ENCODE peak calls at places on chromosomes 2 and 18, in five cellular contexts. C, F, E, J and T are unnamed samples. For H3K4me1 and H3K9me3, the result is how much of the 10 kb centered on the place peaks cover.

GRCh38 chr18:63336366-63337099 is 17.0 kb upstream of the BCL2 start:
- DNase-seq in J (no peak), F (peak), C (no peak), E (no peak), T (peak)

GRCh38 chr2:52269696-52270485 is 1238.0 kb upstream of the NRXN1 start:
- DNase-seq in C (no peak), F (peak), E (no peak), J (no peak), T (peak)

GRCh38 chr2:86703704-86704370 is 16.3 kb upstream of the RMND5A start:
- DNase-seq in E (no peak), F (peak), J (no peak), C (no peak), T (peak)

GRCh38 chr18:45728341-45729010 is 4.5 kb downstream of the SLC14A1 start:
- DNase-seq in C (no peak), E (no peak), F (peak), J (no peak), T (peak)

GRCh38 chr2:9752441-9753275 is 90.6 kb upstream of the TAF1B start:
- DNase-seq in J (peak), E (no peak), F (peak), C (no peak), T (peak)

GRCh38 chr2:173793649-173794565 is 171.3 kb downstream of the SP3 start:
- DNase-seq in F (no peak), C (no peak), E (no peak), J (no peak), T (no peak)

GRCh38 chr18:76376225-76376624 is 118.8 kb downstream of the ZNF516 start:
- DNase-seq in C (no peak), J (no peak), E (no peak), F (no peak), T (no peak)

GRCh38 chr2:20584637-20585321 is 66.1 kb downstream of the HS1BP3 start:
- DNase-seq in F (peak), J (peak), C (no peak), E (no peak), T (peak)

GRCh38 chr2:64492272-64492671 is 31.9 kb upstream of the AFTPH start:
- DNase-seq in C (no peak), F (no peak), J (no peak), E (no peak), T (no peak)

GRCh38 chr2:19837235-19837766 is 64.5 kb downstream of the TTC32 start:
- DNase-seq in E (no peak), F (no peak), C (no peak), J (no peak), T (no peak)

GRCh38 chr2:191064590-191064989 is 50.6 kb upstream of the STAT1 start:
- DNase-seq in J (no peak), C (no peak), E (no peak), F (no peak), T (no peak)

GRCh38 chr2:86352137-86352931 is 14.9 kb upstream of the REEP1 start:
- DNase-seq in C (no peak), J (no peak), F (no peak), E (no peak), T (no peak)

GRCh38 chr2:218980800-218981389 is 4.1 kb downstream of the FEV start:
- DNase-seq in E (no peak), F (no peak), C (no peak), J (no peak), T (no peak)

GRCh38 chr2:41042343-41042742 is 590.5 kb upstream of the SLC8A1 start:
- DNase-seq in E (no peak), J (no peak), F (peak), C (no peak), T (no peak)

GRCh38 chr2:6917761-6918421 is 679 bp downstream of the RNF144A start:
- DNase-seq in E (peak), C (no peak), F (no peak), J (peak), T (peak)

GRCh38 chr2:205734436-205734835 is 52.1 kb downstream of the NRP2 start:
- DNase-seq in C (no peak), J (peak), F (peak), E (no peak), T (peak)

GRCh38 chr2:204505488-204505887 is 39.8 kb upstream of the PARD3B start:
- DNase-seq in C (no peak), J (no peak), E (no peak), F (no peak), T (no peak)

GRCh38 chr18:41140506-41140905 is 814.5 kb upstream of the PIK3C3 start:
- DNase-seq in C (no peak), J (no peak), E (no peak), F (no peak), T (peak)

GRCh38 chr2:74576151-74576755 is 21.7 kb downstream of the DOK1 start:
- DNase-seq in C (no peak), E (no peak), J (no peak), F (no peak), T (no peak)

GRCh38 chr18:42363446-42363845 is 408.4 kb downstream of the PIK3C3 start:
- DNase-seq in C (no peak), E (no peak), J (no peak), F (no peak), T (no peak)

GRCh38 chr2:45342-46130 is 769 bp downstream of the FAM110C start:
- DNase-seq in F (no peak), C (no peak), E (peak), J (peak), T (no peak)

GRCh38 chr2:241964133-241964532 is 94.6 kb downstream of the RTP5 start:
- DNase-seq in C (peak), J (no peak), E (no peak), F (no peak), T (no peak)

GRCh38 chr2:84870306-84870705 is 10.6 kb downstream of the TRABD2A start:
- DNase-seq in F (no peak), J (no peak), E (no peak), C (peak), T (no peak)

GRCh38 chr2:144510206-144510991 is 9.5 kb downstream of the ZEB2 start:
- DNase-seq in F (no peak), J (no peak), E (no peak), C (no peak), T (no peak)

GRCh38 chr2:9466147-9466683 is 8.1 kb upstream of the IAH1 start:
- DNase-seq in E (no peak), J (no peak), F (no peak), C (no peak), T (no peak)

GRCh38 chr2:101330253-101330921 is 21.9 kb upstream of the RNF149 start:
- DNase-seq in J (no peak), F (peak), C (no peak), E (peak), T (no peak)

GRCh38 chr2:100791294-100791935 is 28.5 kb upstream of the NPAS2 start:
- DNase-seq in F (no peak), C (no peak), J (no peak), E (peak), T (no peak)

GRCh38 chr2:100721693-100722092 is 98.2 kb upstream of the NPAS2 start:
- DNase-seq in J (no peak), F (no peak), C (no peak), E (no peak), T (no peak)

GRCh38 chr2:96769816-96770215 is 9.1 kb downstream of the CNNM4 start:
- DNase-seq in C (no peak), F (no peak), J (no peak), E (peak), T (no peak)

GRCh38 chr18:10476430-10476829 is 22.0 kb downstream of the APCDD1 start:
- DNase-seq in F (no peak), J (no peak), C (no peak), E (no peak), T (peak)

GRCh38 chr2:98543214-98543613 is 65.1 kb downstream of the COA5 start:
- DNase-seq in J (no peak), F (no peak), E (no peak), C (no peak), T (no peak)

GRCh38 chr2:96533292-96534073 is 3.1 kb upstream of the ARID5A start:
- DNase-seq in E (peak), J (peak), F (peak), C (no peak), T (peak)

GRCh38 chr2:176178807-176179271 is 9.6 kb upstream of the HOXD1 start:
- DNase-seq in F (no peak), E (no peak), C (no peak), J (no peak), T (no peak)

GRCh38 chr18:22637787-22638186 is 220.1 kb upstream of the CTAGE1 start:
- DNase-seq in F (peak), C (no peak), J (no peak), E (no peak), T (peak)

GRCh38 chr18:6876646-6877045 is 147.1 kb downstream of the ARHGAP28 start:
- DNase-seq in E (no peak), C (no peak), F (peak), J (no peak), T (peak)

GRCh38 chr2:231037731-231038482 is 584 bp downstream of the C2orf72 start:
- DNase-seq in F (peak), J (no peak), E (peak), C (no peak), T (peak)

DNA sequence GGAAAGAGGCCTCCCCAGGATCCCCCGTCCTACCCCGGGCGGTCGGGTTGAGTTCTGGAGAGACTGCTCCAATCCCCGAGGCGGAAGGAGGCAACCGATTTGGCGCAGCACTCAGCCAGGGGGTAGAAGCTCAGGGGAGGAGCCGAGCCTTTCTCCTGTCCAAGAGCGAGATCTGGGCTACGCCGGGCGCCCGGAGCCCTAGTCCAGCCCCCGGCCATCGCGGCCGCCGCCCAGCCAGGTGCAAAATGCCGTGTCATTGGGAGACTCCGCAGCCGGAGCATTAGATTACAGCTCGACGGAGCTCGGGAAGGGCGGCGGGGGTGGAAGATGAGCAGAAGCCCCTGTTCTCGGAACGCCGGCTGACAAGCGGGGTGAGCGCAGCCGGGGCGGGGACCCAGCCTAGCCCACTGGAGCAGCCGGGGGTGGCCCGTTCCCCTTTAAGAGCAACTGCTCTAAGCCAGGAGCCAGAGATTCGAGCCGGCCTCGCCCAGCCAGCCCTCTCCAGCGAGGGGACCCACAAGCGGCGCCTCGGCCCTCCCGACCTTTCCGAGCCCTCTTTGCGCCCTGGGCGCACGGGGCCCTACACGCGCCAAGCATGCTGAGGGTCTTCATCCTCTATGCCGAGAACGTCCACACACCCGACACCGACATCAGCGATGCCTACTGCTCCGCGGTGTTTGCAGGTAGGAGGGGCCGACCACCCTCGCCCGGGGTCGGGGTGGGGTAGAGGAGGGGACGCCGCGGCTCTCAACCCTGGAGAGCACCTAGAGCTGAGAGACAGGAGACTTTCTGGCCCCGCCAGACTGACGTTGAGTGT is at the start of gene DYSF:
- DNase-seq in E (peak), J (no peak), F (peak), C (no peak), T (peak)
- H3K4me1 ChIP-seq in E (half or more), J (under half), F (half or more), C (under half), T (under half)

GRCh38 chr2:72583376-72583775 is 242.5 kb downstream of the EXOC6B start:
- DNase-seq in F (peak), J (no peak), C (no peak), E (no peak), T (peak)
- H3K9me3 ChIP-seq in F (under half), J (under half), C (under half), E (under half), T (under half)

DNA sequence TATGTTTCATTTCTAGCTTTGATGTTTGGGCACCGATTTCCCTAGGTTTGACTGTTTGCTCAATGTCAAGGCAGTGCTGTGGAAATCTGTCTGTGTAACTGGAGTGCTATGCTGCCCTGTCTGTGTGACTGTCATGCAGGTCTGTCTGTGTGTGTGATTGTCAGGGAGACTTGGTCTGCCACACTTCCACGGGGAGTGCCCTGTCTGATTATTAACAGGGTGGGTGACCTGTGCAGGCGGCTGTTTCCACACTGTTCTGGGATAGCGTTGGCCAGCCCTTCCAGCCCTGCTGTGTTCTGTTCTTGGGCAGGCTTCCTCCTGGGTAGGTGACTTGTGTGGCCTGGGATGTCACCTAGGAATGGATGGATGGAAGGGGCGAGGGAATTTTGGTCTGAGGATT is 85.3 kb downstream of the FHOD3 start:
- DNase-seq in F (no peak), J (no peak), E (no peak), C (no peak), T (no peak)
- H3K4me1 ChIP-seq in F (half or more), J (under half), E (under half), C (under half), T (under half)

GRCh38 chr2:3287896-3288295 is 89.7 kb downstream of the EIPR1 start:
- DNase-seq in E (no peak), F (no peak), J (peak), C (no peak), T (no peak)
- H3K9me3 ChIP-seq in E (under half), F (under half), J (under half), C (under half), T (under half)

GRCh38 chr2:26279886-26280285 is 35.1 kb downstream of the HADHB start:
- DNase-seq in C (no peak), F (no peak), J (no peak), E (no peak), T (no peak)
- H3K4me1 ChIP-seq in C (under half), F (under half), J (under half), E (under half), T (under half)

GRCh38 chr2:15840969-15841368 is 99.4 kb upstream of the MYCN start:
- DNase-seq in E (no peak), C (no peak), J (no peak), F (no peak), T (no peak)
- H3K9me3 ChIP-seq in E (under half), C (under half), J (under half), F (under half), T (under half)

DNA sequence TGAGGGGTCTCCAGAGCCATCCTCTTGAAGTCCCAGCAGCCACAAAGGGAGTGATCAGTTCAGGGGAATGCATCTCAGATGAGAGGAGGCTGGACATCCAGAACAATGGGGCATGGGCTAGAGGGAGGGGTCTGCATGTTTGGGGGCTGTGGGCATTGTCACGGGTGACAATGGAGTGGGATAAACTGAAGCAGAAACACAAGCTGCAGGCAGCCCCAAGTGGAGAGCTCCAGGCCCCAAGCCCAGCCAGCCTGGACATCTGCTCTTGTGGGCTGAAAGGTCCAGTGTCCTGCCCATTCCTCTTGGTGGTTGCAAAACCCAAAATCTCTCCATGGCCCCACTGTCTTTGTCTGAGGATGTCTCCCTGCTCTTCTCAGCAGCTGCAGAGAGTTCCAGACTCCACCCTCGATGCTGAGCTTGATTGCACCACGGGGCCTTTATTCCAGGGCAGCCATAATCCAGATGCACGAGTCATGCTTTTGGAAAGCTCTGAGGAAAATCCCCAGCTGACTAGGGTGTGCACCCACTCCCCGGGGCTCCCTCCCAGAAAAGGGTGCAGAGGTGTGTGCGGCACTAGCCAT is 149.4 kb downstream of the TNS1 start:
- DNase-seq in F (peak), E (no peak), C (no peak), J (no peak), T (peak)
- H3K4me1 ChIP-seq in F (half or more), E (under half), C (under half), J (under half), T (half or more)

GRCh38 chr2:208545398-208546042 is 138.9 kb downstream of the PTH2R start:
- DNase-seq in E (no peak), C (no peak), J (no peak), F (no peak), T (no peak)

GRCh38 chr2:208548689-208549088 is 142.1 kb downstream of the PTH2R start:
- DNase-seq in C (no peak), E (no peak), F (no peak), J (no peak), T (no peak)

GRCh38 chr2:208549546-208550158 is 143.1 kb downstream of the PTH2R start:
- DNase-seq in E (no peak), J (no peak), C (no peak), F (no peak), T (no peak)

GRCh38 chr2:208546860-208547650 is 140.5 kb downstream of the PTH2R start:
- DNase-seq in C (no peak), F (no peak), E (no peak), J (no peak), T (no peak)

DNA sequence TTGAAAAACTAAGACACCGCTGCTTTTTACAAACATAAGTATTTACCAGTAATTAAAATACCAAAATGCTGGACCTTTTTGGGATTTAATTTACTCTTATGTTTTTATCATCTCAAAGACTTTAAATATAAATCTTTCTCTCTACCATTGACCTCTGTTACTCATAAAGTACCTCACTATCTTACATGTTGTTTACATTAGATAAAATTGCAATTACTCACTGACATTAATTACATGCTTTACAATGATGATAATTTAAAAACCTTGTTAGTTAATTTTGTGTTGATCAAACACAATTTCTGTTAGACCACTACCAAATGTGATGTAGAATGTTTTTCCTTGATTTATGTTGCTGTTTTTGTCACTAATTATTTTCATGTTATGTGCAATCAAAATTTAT is 139.5 kb downstream of the PTH2R start:
- DNase-seq in E (no peak), C (no peak), J (no peak), F (no peak), T (no peak)
- H3K9me3 ChIP-seq in E (under half), C (under half), J (under half), F (under half), T (under half)

DNA sequence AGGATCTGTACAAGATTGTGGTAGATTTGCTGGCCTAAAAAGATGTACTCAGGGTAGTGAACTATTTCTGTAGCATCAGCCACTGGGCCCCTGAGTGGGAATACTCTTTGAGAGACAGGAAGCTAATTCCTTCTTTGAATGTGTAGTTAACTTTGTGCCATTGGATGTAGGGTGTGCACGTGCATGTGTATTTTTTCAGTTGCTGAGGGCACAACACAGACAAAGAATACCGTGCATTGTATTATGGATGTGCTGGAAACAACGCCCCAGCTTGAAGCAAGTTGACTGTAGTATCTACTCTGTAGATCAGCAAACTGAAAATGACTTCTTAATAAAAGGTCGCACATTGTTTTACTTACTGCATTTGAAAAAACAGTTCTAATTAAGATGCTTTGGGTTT is 14.1 kb downstream of the CRIM1 start:
- DNase-seq in E (no peak), J (no peak), F (no peak), C (no peak), T (no peak)
- H3K4me1 ChIP-seq in E (under half), J (under half), F (under half), C (under half), T (half or more)

DNA sequence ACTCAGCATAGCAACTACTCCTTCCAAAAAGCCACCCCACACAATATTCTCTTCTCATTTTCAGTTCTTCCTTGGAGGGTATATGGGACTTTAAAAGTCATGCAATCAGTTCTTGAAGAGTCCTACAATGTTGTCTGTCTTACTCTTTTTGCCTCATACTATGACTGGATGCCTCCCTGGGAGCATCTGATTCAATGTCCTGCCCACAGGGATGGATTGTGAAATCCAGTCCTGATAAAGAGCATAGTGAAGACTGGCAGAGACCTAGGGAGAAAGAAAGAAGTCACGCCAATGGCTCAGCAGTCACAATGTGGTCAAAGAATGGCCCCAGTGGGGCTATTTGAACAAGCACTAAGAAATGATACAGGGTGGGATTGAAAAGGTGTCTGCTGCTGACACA is 155.1 kb upstream of the SERPINE2 start:
- DNase-seq in C (no peak), J (no peak), E (no peak), F (peak), T (no peak)
- H3K9me3 ChIP-seq in C (under half), J (under half), E (under half), F (under half), T (under half)